ENCODE peak calls at places on chromosomes 12 and 14, in seven cellular contexts. One of them, this sample, is unnamed.
A peak's percentile ranks its signal among the peaks of the same experiment; 100 is the strongest.

GRCh38 chr12:11630046-11630706 is 19.3 kb upstream of the ETV6 start:
- DNase-seq in GOT3: no peak
- DNase-seq in activated naive CD8-positive, alpha-beta T cell treated with anti-CD3 and anti-CD28 coated beads for 36 hours: no peak
- DNase-seq in fibroblast of pulmonary artery: no peak
- DNase-seq in HTR-8/SVneo: no peak
- DNase-seq in EH: peak; percentile 13
- DNase-seq in T-helper 1 cell: no peak
- DNase-seq in this sample: no peak

GRCh38 chr12:2751686-2752085 is 43.1 kb upstream of the FKBP4 start:
- DNase-seq in GOT3: no peak
- DNase-seq in activated naive CD8-positive, alpha-beta T cell treated with anti-CD3 and anti-CD28 coated beads for 36 hours: no peak
- DNase-seq in fibroblast of pulmonary artery: no peak
- DNase-seq in HTR-8/SVneo: no peak
- DNase-seq in EH: no peak
- DNase-seq in T-helper 1 cell: no peak
- DNase-seq in this sample: no peak

GRCh38 chr14:95464524-95464923 is 51.9 kb downstream of the SYNE3 start:
- DNase-seq in GOT3: no peak
- DNase-seq in activated naive CD8-positive, alpha-beta T cell treated with anti-CD3 and anti-CD28 coated beads for 36 hours: no peak
- DNase-seq in fibroblast of pulmonary artery: no peak
- DNase-seq in HTR-8/SVneo: no peak
- DNase-seq in EH: no peak
- DNase-seq in T-helper 1 cell: no peak
- DNase-seq in this sample: no peak

GRCh38 chr14:98647754-98648153 is 624.2 kb downstream of the BCL11B start:
- DNase-seq in GOT3: no peak
- DNase-seq in activated naive CD8-positive, alpha-beta T cell treated with anti-CD3 and anti-CD28 coated beads for 36 hours: no peak
- DNase-seq in fibroblast of pulmonary artery: no peak
- DNase-seq in HTR-8/SVneo: no peak
- DNase-seq in EH: no peak
- DNase-seq in T-helper 1 cell: no peak
- DNase-seq in this sample: no peak

GRCh38 chr12:49867580-49868341 is 24.9 kb upstream of the BCDIN3D start:
- DNase-seq in GOT3: no peak
- DNase-seq in activated naive CD8-positive, alpha-beta T cell treated with anti-CD3 and anti-CD28 coated beads for 36 hours: no peak
- DNase-seq in fibroblast of pulmonary artery: peak; percentile 43
- DNase-seq in HTR-8/SVneo: no peak
- DNase-seq in EH: no peak
- DNase-seq in T-helper 1 cell: no peak
- DNase-seq in this sample: no peak

GRCh38 chr12:123513805-123514204 is 19.7 kb downstream of the RILPL1 start:
- DNase-seq in GOT3: no peak
- DNase-seq in activated naive CD8-positive, alpha-beta T cell treated with anti-CD3 and anti-CD28 coated beads for 36 hours: no peak
- DNase-seq in fibroblast of pulmonary artery: no peak
- DNase-seq in HTR-8/SVneo: no peak
- DNase-seq in EH: no peak
- DNase-seq in T-helper 1 cell: no peak
- DNase-seq in this sample: no peak

GRCh38 chr14:35374273-35374681 is 30.3 kb downstream of the NFKBIA start:
- DNase-seq in GOT3: peak; percentile 4
- DNase-seq in activated naive CD8-positive, alpha-beta T cell treated with anti-CD3 and anti-CD28 coated beads for 36 hours: no peak
- DNase-seq in fibroblast of pulmonary artery: peak; percentile 99
- DNase-seq in HTR-8/SVneo: peak; percentile 72
- DNase-seq in EH: peak; percentile 98
- DNase-seq in T-helper 1 cell: no peak
- DNase-seq in this sample: no peak

GRCh38 chr14:36659010-36659821 is 2.4 kb upstream of the PAX9 start:
- DNase-seq in GOT3: no peak
- DNase-seq in activated naive CD8-positive, alpha-beta T cell treated with anti-CD3 and anti-CD28 coated beads for 36 hours: no peak
- DNase-seq in fibroblast of pulmonary artery: no peak
- DNase-seq in HTR-8/SVneo: no peak
- DNase-seq in EH: no peak
- DNase-seq in T-helper 1 cell: no peak
- DNase-seq in this sample: no peak

GRCh38 chr14:100640481-100641273 is 53.5 kb upstream of the BEGAIN start:
- DNase-seq in GOT3: peak; percentile 2
- DNase-seq in activated naive CD8-positive, alpha-beta T cell treated with anti-CD3 and anti-CD28 coated beads for 36 hours: peak; percentile 78
- DNase-seq in fibroblast of pulmonary artery: no peak
- DNase-seq in HTR-8/SVneo: no peak
- DNase-seq in EH: peak; percentile 11
- DNase-seq in T-helper 1 cell: peak; percentile 59
- DNase-seq in this sample: no peak

GRCh38 chr14:45364565-45364964 is 111.6 kb upstream of the MIS18BP1 start:
- DNase-seq in GOT3: no peak
- DNase-seq in activated naive CD8-positive, alpha-beta T cell treated with anti-CD3 and anti-CD28 coated beads for 36 hours: no peak
- DNase-seq in fibroblast of pulmonary artery: no peak
- DNase-seq in HTR-8/SVneo: no peak
- DNase-seq in EH: no peak
- DNase-seq in T-helper 1 cell: no peak
- DNase-seq in this sample: no peak

GRCh38 chr12:102232446-102232845 is 34.8 kb upstream of the PMCH start:
- DNase-seq in GOT3: no peak
- DNase-seq in activated naive CD8-positive, alpha-beta T cell treated with anti-CD3 and anti-CD28 coated beads for 36 hours: no peak
- DNase-seq in fibroblast of pulmonary artery: no peak
- DNase-seq in HTR-8/SVneo: no peak
- DNase-seq in EH: peak; percentile 55
- DNase-seq in T-helper 1 cell: no peak
- DNase-seq in this sample: no peak

GRCh38 chr12:52522346-52523011 is 2.3 kb upstream of the KRT5 start:
- DNase-seq in GOT3: no peak
- DNase-seq in activated naive CD8-positive, alpha-beta T cell treated with anti-CD3 and anti-CD28 coated beads for 36 hours: no peak
- DNase-seq in fibroblast of pulmonary artery: peak; percentile 12
- DNase-seq in HTR-8/SVneo: no peak
- DNase-seq in EH: peak; percentile 72
- DNase-seq in T-helper 1 cell: no peak
- DNase-seq in this sample: no peak

GRCh38 chr12:113242018-113242418 is 20.8 kb downstream of the TPCN1 start:
- DNase-seq in GOT3: no peak
- DNase-seq in activated naive CD8-positive, alpha-beta T cell treated with anti-CD3 and anti-CD28 coated beads for 36 hours: no peak
- DNase-seq in fibroblast of pulmonary artery: no peak
- DNase-seq in HTR-8/SVneo: no peak
- DNase-seq in EH: no peak
- DNase-seq in T-helper 1 cell: no peak
- DNase-seq in this sample: no peak

GRCh38 chr12:169528-170360 is 44.2 kb downstream of the SLC6A12 start:
- DNase-seq in GOT3: no peak
- DNase-seq in activated naive CD8-positive, alpha-beta T cell treated with anti-CD3 and anti-CD28 coated beads for 36 hours: no peak
- DNase-seq in fibroblast of pulmonary artery: no peak
- DNase-seq in HTR-8/SVneo: no peak
- DNase-seq in EH: no peak
- DNase-seq in T-helper 1 cell: no peak
- DNase-seq in this sample: no peak

GRCh38 chr14:58663494-58664111 is 25.8 kb downstream of the DACT1 start:
- DNase-seq in GOT3: no peak
- DNase-seq in activated naive CD8-positive, alpha-beta T cell treated with anti-CD3 and anti-CD28 coated beads for 36 hours: no peak
- DNase-seq in fibroblast of pulmonary artery: peak; percentile 93
- DNase-seq in HTR-8/SVneo: peak; percentile 79
- DNase-seq in EH: peak; percentile 88
- DNase-seq in T-helper 1 cell: no peak
- DNase-seq in this sample: no peak